ENCODE peak calls at places on chromosomes 16 and 17, in seven cellular contexts. I is mammary epithelial cell, Y is upper lobe of right lung, R is stomach, Z is epithelial cell of proximal tubule, G is fibroblast of pulmonary artery, A is pancreas. X is an unnamed sample.

GRCh38 chr16:22641030-22641671 is 130.5 kb downstream of the NPIPB5 start:
- DNase-seq in I (peak), Y (no peak), R (no peak), Z (no peak), G (peak), A (no peak), X (no peak)

GRCh38 chr17:76682306-76682705 is 28.5 kb downstream of the MXRA7 start:
- DNase-seq in I (no peak), Y (no peak), R (no peak), Z (no peak), G (peak), A (no peak), X (no peak)

GRCh38 chr17:74949455-74950115 is 13.9 kb downstream of the OTOP3 start:
- DNase-seq in I (no peak), Y (no peak), R (no peak), Z (no peak), G (no peak), A (peak), X (no peak)

GRCh38 chr17:80036715-80037477 is 454 bp downstream of the CCDC40 start:
- DNase-seq in I (peak), Y (peak), R (no peak), Z (no peak), G (peak), A (no peak), X (peak)

GRCh38 chr16:660132-660458 is 7.8 kb upstream of the RHOT2 start:
- DNase-seq in I (no peak), Y (no peak), R (no peak), Z (no peak), G (no peak), A (no peak), X (no peak)

GRCh38 chr17:75517277-75517865 is 1.0 kb downstream of the TSEN54 start:
- DNase-seq in I (no peak), Y (peak), R (peak), Z (no peak), G (no peak), A (peak), X (peak)

GRCh38 chr17:41178843-41179616 is 1.0 kb upstream of the KRTAP4-2 start:
- DNase-seq in I (peak), Y (no peak), R (no peak), Z (peak), G (no peak), A (no peak), X (no peak)

GRCh38 chr17:66755101-66755943 is 79.6 kb upstream of the CACNG5 start:
- DNase-seq in I (peak), Y (no peak), R (no peak), Z (peak), G (no peak), A (no peak), X (peak)

GRCh38 chr16:56869513-56870270 is 4.7 kb downstream of the SLC12A3 start:
- DNase-seq in I (no peak), Y (no peak), R (no peak), Z (no peak), G (peak), A (no peak), X (no peak)
- TF ChIP-seq CTCF in I (peak), Y (peak), R (no peak), Z (peak), G (peak), A (no peak), X (no peak)

GRCh38 chr17:63703029-63703428 is 3.1 kb upstream of the LIMD2 start:
- DNase-seq in I (no peak), Y (no peak), R (no peak), Z (no peak), G (no peak), A (no peak), X (no peak)

GRCh38 chr17:63704836-63705235 is 4.9 kb upstream of the LIMD2 start:
- DNase-seq in I (no peak), Y (no peak), R (no peak), Z (no peak), G (no peak), A (no peak), X (no peak)

GRCh38 chr17:63702616-63703015 is 2.7 kb upstream of the LIMD2 start:
- DNase-seq in I (no peak), Y (peak), R (no peak), Z (no peak), G (no peak), A (no peak), X (no peak)

GRCh38 chr17:63704259-63704576 is 4.3 kb upstream of the LIMD2 start:
- DNase-seq in I (no peak), Y (no peak), R (no peak), Z (no peak), G (no peak), A (no peak), X (no peak)

DNA sequence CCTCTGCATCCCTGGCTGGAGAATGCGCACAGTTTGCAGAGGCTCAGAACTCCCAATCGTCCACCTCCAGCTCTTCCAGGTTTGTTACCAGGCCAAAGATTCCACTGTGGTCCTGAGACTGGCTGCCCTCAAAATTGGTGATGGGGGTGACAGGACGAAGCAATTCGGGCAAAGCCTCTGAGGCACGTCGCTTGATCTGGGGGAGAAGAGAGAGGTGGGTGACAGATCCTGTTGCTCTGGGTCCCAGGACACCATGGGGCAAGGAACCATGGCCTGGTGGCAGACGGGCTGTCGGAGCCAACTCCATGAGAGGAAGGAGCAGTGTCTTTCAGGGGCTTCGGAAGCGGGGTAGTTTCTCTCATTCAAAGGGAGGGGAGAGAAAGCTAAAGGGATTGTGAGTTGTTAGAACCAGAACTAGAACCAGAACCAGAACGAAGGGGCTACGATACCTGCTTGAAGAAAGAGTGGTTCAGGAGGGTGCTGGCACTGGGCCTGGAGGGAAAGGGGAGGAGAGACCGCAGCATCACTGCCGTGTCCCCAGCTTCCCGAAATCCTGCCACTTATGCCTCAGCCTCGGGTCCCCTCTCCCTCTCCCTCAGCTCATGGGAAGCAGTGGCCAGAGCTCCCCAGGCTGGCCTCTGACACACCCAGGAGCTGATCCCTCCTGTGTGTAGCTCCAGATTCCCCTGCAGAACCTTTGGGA is 3.8 kb upstream of the LIMD2 start:
- DNase-seq in I (no peak), Y (peak), R (no peak), Z (no peak), G (no peak), A (no peak), X (no peak)
- H3K4me3 ChIP-seq in I (no peak), Y (no peak), R (no peak), Z (no peak), G (no peak), A (no peak), X (no peak)

GRCh38 chr17:51588063-51588462 is 327.7 kb downstream of the UTP18 start:
- DNase-seq in I (no peak), Y (no peak), R (no peak), Z (no peak), G (no peak), A (no peak), X (no peak)

GRCh38 chr17:51580869-51581268 is 320.5 kb downstream of the UTP18 start:
- DNase-seq in I (no peak), Y (no peak), R (no peak), Z (no peak), G (no peak), A (no peak), X (no peak)

GRCh38 chr17:51590071-51590470 is 329.7 kb downstream of the UTP18 start:
- DNase-seq in I (no peak), Y (no peak), R (no peak), Z (no peak), G (no peak), A (no peak), X (no peak)

DNA sequence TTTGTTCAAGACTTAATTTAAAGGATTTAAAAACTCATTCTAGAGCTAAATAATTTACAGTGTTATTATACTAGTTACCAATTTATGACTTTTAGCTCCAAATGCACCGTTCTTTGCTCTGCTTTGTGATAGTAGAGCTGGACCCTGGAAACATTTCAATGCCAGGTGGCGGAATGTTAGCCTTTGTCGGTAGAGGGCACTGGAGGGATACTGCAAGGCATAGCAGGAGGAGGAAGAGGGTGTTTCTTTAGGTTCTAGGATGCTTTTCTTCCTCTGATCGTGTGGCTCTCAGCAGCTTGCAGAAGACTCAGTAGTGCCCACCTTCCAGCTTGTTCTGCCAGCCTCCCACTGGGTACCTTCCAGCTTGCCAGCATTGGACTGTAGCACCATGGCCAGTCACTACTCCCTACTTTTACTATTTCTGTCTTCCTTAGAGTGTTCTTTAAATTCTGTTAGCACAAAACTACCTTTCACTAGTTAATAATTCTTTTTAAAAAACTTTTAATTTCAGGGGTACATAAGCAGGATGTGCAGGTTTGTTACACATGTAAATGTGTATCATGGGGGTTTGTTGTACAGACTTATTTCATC is 325.3 kb downstream of the UTP18 start:
- DNase-seq in I (peak), Y (no peak), R (peak), Z (no peak), G (no peak), A (peak), X (no peak)
- TF ChIP-seq CTCF in I (peak), Y (no peak), R (no peak), Z (peak), G (no peak), A (no peak), X (no peak)

GRCh38 chr17:19238167-19238505 is 970 bp downstream of the EPN2 start:
- DNase-seq in I (peak), Y (peak), R (peak), Z (no peak), G (no peak), A (peak), X (peak)

GRCh38 chr17:19242323-19242722 is 5.2 kb downstream of the EPN2 start:
- DNase-seq in I (peak), Y (no peak), R (no peak), Z (no peak), G (no peak), A (no peak), X (no peak)

GRCh38 chr17:19242926-19243325 is 5.8 kb downstream of the EPN2 start:
- DNase-seq in I (no peak), Y (peak), R (no peak), Z (no peak), G (no peak), A (no peak), X (no peak)

GRCh38 chr17:19237389-19238166 is 412 bp downstream of the EPN2 start:
- DNase-seq in I (peak), Y (peak), R (peak), Z (no peak), G (no peak), A (peak), X (peak)

DNA sequence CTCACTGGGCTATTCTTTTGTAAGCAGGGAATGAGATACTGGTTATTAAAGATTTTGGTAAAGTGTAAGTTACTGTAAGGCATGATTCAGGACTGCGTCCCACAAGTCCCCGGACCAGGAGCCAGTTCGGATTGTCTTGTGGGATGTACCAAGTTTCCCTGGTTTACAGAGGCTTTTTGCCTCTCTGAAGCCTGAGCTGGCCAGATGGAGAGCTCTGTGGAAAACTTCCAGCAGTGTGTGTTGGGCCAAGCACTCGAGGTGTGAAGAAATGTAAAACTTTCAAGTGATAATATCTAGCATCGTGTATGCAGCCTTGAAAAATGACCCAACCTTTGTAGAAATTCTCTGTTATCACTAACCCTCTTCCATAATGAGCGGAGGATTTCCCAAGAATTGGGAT is 2.4 kb downstream of the EPN2 start:
- DNase-seq in I (no peak), Y (peak), R (no peak), Z (no peak), G (peak), A (no peak), X (no peak)
- H3K4me3 ChIP-seq in I (no peak), Y (no peak), R (no peak), Z (no peak), G (peak), A (no peak), X (no peak)

DNA sequence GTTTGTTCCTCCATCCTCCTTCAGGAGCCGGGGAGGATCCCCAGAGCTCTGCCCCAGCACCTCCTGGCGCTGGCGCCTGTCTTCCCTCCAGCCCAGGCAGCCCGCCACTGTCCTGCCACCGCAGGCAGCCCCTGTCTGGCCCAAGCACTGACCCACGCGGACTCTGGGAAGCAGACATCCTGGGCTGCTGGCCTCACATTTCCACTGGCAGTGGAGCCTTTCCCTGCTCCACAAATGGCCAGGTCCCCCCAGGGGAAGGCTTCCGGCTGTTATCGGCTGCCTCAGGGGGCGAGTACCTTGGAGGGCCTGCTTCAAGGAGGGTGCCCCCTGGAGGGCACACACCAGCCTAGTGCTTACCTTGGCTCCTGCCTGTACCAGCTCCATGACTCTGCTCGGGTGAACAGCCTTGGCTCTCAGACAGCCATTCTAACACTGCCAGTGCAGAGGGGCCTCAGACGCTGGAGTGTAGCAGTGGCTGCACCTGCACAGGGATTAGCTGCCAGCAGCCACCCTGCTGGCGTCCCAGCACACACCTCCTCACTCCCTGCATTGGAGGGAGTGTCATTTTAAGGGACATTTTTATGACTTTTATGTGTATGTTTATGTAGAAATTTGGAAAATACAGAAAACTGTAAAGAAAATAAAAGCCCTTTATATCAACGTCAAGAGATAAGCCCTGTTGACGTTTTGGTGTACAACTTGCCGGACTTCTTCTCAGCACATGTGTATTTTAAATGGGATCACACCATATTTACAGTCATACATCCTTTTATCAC is 21.0 kb downstream of the ACE start:
- DNase-seq in I (no peak), Y (no peak), R (no peak), Z (no peak), G (no peak), A (no peak), X (no peak)
- TF ChIP-seq CTCF in I (no peak), Y (peak), R (no peak), Z (peak), G (peak), A (no peak), X (no peak)

GRCh38 chr16:3938471-3938842 is 57.9 kb upstream of the CREBBP start:
- DNase-seq in I (no peak), Y (peak), R (no peak), Z (no peak), G (no peak), A (no peak), X (no peak)
- H3K4me3 ChIP-seq in I (no peak), Y (peak), R (peak), Z (peak), G (peak), A (no peak), X (no peak)

DNA sequence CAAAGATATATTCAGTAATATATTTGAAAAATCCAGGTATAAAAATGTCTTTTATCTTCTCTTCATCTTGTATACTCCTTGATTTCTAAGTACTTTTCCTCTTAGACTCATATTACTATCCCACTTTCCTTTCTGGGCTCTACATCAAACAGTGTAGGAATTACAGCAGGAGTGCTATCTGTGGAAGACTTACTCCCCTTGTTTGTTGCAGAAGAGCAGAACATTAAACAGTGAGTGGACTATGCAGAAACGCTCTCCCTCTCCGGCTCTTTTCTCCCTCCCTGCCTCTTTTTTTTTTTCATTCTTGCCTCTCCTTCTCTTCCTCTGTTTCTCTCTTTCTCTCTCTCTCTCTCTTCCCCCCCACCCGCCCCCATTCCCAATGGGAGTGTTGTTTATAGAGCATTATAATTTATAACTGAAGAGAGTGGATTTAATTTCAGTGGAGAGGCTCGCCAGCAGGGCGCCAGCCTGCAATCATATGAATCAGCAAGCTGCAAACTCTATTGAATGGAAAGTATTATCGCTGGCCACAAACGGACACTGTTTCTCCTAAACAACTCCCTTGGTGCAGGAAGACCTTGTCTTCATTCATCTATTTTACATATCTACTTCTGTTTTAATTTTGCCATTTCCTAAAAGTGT is 242.3 kb upstream of the TBX2 start:
- DNase-seq in I (no peak), Y (no peak), R (no peak), Z (no peak), G (peak), A (no peak), X (peak)
- TF ChIP-seq CTCF in I (no peak), Y (no peak), R (no peak), Z (peak), G (peak), A (no peak), X (no peak)

GRCh38 chr17:43712397-43712796 is 46.2 kb downstream of the SOST start:
- DNase-seq in I (no peak), Y (no peak), R (no peak), Z (no peak), G (no peak), A (no peak), X (no peak)

GRCh38 chr17:43714338-43715149 is 44.0 kb downstream of the SOST start:
- DNase-seq in I (peak), Y (no peak), R (no peak), Z (peak), G (peak), A (no peak), X (no peak)

GRCh38 chr17:43717913-43718312 is 40.7 kb downstream of the SOST start:
- DNase-seq in I (no peak), Y (no peak), R (no peak), Z (no peak), G (no peak), A (no peak), X (no peak)

GRCh38 chr17:43710101-43710500 is 48.4 kb upstream of the MEOX1 start:
- DNase-seq in I (no peak), Y (no peak), R (no peak), Z (no peak), G (no peak), A (no peak), X (no peak)

GRCh38 chr17:43713494-43714162 is 45.0 kb downstream of the SOST start:
- DNase-seq in I (peak), Y (no peak), R (no peak), Z (no peak), G (peak), A (peak), X (peak)
- H3K4me3 ChIP-seq in I (peak), Y (peak), R (peak), Z (peak), G (peak), A (peak), X (no peak)

GRCh38 chr16:71214771-71215381 is 15.6 kb downstream of the HYDIN start:
- DNase-seq in I (peak), Y (no peak), R (no peak), Z (no peak), G (peak), A (no peak), X (no peak)

DNA sequence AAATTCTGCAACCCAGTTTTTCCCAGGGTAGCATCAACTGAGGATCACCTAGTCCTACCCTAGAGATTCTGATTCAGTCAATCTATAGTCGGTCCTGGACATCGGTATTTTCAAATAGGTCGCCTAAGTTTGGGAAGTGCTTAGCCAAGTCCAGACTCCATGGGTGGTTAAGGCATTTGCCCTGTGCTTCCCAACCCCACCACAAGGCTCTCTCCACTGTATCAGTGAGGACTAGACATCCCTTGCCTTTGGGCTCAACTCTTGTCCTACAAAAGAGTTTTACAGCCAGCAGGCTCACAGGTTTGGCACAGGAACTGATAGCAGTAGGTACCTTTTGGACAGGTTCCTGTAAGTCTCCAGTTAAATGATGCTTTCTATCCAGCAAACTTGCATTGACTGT is 13.8 kb downstream of the HYDIN start:
- DNase-seq in I (no peak), Y (no peak), R (no peak), Z (no peak), G (no peak), A (no peak), X (no peak)
- TF ChIP-seq CTCF in I (peak), Y (no peak), R (no peak), Z (peak), G (no peak), A (no peak), X (no peak)

X was measured in mucosa of descending colon.